ENCODE peak calls at places on chromosomes 11 and 22, in seven cellular contexts. One of them, this sample, is unnamed.

GRCh38 chr22:48811885-48812284 is 1015.8 kb downstream of the BRD1 start:
- DNase-seq in heart right ventricle: no peak
- DNase-seq in cardiac fibroblast: no peak
- DNase-seq in HCT116: no peak
- DNase-seq in stimulated activated CD4-positive, alpha-beta T cell treated with anti-CD3 and anti-CD28 coated beads, TNF-alpha, amount 100 ng/mL, for 1 hour: no peak
- DNase-seq in NCI-H1092: no peak
- DNase-seq in T1000: no peak
- DNase-seq in this sample: no peak

GRCh38 chr22:45336971-45337431 is 27.3 kb downstream of the FAM118A start:
- DNase-seq in NCI-H1092: peak
- DNase-seq in cardiac fibroblast: peak
- DNase-seq in T1000: no peak
- DNase-seq in HCT116: no peak
- DNase-seq in heart right ventricle: peak
- DNase-seq in stimulated activated CD4-positive, alpha-beta T cell treated with anti-CD3 and anti-CD28 coated beads, TNF-alpha, amount 100 ng/mL, for 1 hour: no peak
- DNase-seq in this sample: no peak

GRCh38 chr11:35907648-35908431 is 36.0 kb upstream of the LDLRAD3 start:
- DNase-seq in heart right ventricle: no peak
- DNase-seq in cardiac fibroblast: peak
- DNase-seq in HCT116: peak
- DNase-seq in T1000: no peak
- DNase-seq in NCI-H1092: no peak
- DNase-seq in stimulated activated CD4-positive, alpha-beta T cell treated with anti-CD3 and anti-CD28 coated beads, TNF-alpha, amount 100 ng/mL, for 1 hour: no peak
- DNase-seq in this sample: no peak

GRCh38 chr22:50266994-50267393 is 3.2 kb downstream of the MAPK11 start:
- DNase-seq in heart right ventricle: no peak
- DNase-seq in HCT116: no peak
- DNase-seq in cardiac fibroblast: no peak
- DNase-seq in stimulated activated CD4-positive, alpha-beta T cell treated with anti-CD3 and anti-CD28 coated beads, TNF-alpha, amount 100 ng/mL, for 1 hour: no peak
- DNase-seq in T1000: no peak
- DNase-seq in NCI-H1092: no peak
- DNase-seq in this sample: no peak

GRCh38 chr11:113274708-113275582 is 39.4 kb upstream of the TTC12 start:
- DNase-seq in T1000: no peak
- DNase-seq in cardiac fibroblast: no peak
- DNase-seq in NCI-H1092: no peak
- DNase-seq in stimulated activated CD4-positive, alpha-beta T cell treated with anti-CD3 and anti-CD28 coated beads, TNF-alpha, amount 100 ng/mL, for 1 hour: no peak
- DNase-seq in HCT116: no peak
- DNase-seq in heart right ventricle: no peak
- DNase-seq in this sample: no peak

GRCh38 chr11:79440451-79441158 is at the start of gene TENM4:
- DNase-seq in T1000: peak
- DNase-seq in NCI-H1092: peak
- DNase-seq in stimulated activated CD4-positive, alpha-beta T cell treated with anti-CD3 and anti-CD28 coated beads, TNF-alpha, amount 100 ng/mL, for 1 hour: no peak
- DNase-seq in HCT116: no peak
- DNase-seq in cardiac fibroblast: peak
- DNase-seq in heart right ventricle: peak
- DNase-seq in this sample: no peak

GRCh38 chr11:78419327-78419726 is 1.7 kb upstream of the GAB2 start:
- DNase-seq in HCT116: no peak
- DNase-seq in stimulated activated CD4-positive, alpha-beta T cell treated with anti-CD3 and anti-CD28 coated beads, TNF-alpha, amount 100 ng/mL, for 1 hour: no peak
- DNase-seq in NCI-H1092: no peak
- DNase-seq in heart right ventricle: peak
- DNase-seq in cardiac fibroblast: peak
- DNase-seq in T1000: peak
- DNase-seq in this sample: no peak

GRCh38 chr11:10327254-10327653 is 22.4 kb downstream of the ADM start:
- DNase-seq in heart right ventricle: no peak
- DNase-seq in stimulated activated CD4-positive, alpha-beta T cell treated with anti-CD3 and anti-CD28 coated beads, TNF-alpha, amount 100 ng/mL, for 1 hour: no peak
- DNase-seq in cardiac fibroblast: peak
- DNase-seq in HCT116: no peak
- DNase-seq in NCI-H1092: no peak
- DNase-seq in T1000: no peak
- DNase-seq in this sample: peak

GRCh38 chr11:19958218-19958617 is 202.1 kb downstream of the DBX1 start:
- DNase-seq in HCT116: no peak
- DNase-seq in NCI-H1092: no peak
- DNase-seq in cardiac fibroblast: no peak
- DNase-seq in heart right ventricle: no peak
- DNase-seq in T1000: no peak
- DNase-seq in stimulated activated CD4-positive, alpha-beta T cell treated with anti-CD3 and anti-CD28 coated beads, TNF-alpha, amount 100 ng/mL, for 1 hour: no peak
- DNase-seq in this sample: no peak

GRCh38 chr11:62017878-62018642 is 50.6 kb upstream of the FTH1 start:
- DNase-seq in stimulated activated CD4-positive, alpha-beta T cell treated with anti-CD3 and anti-CD28 coated beads, TNF-alpha, amount 100 ng/mL, for 1 hour: no peak
- DNase-seq in HCT116: no peak
- DNase-seq in cardiac fibroblast: no peak
- DNase-seq in NCI-H1092: no peak
- DNase-seq in heart right ventricle: no peak
- DNase-seq in T1000: no peak
- DNase-seq in this sample: no peak

GRCh38 chr11:13101836-13102574 is 92.9 kb downstream of the RASSF10 start:
- DNase-seq in T1000: no peak
- DNase-seq in NCI-H1092: no peak
- DNase-seq in cardiac fibroblast: no peak
- DNase-seq in stimulated activated CD4-positive, alpha-beta T cell treated with anti-CD3 and anti-CD28 coated beads, TNF-alpha, amount 100 ng/mL, for 1 hour: no peak
- DNase-seq in heart right ventricle: no peak
- DNase-seq in HCT116: no peak
- DNase-seq in this sample: no peak

GRCh38 chr22:21051836-21052400 is 6.2 kb downstream of the LRRC74B start:
- DNase-seq in heart right ventricle: no peak
- DNase-seq in T1000: no peak
- DNase-seq in stimulated activated CD4-positive, alpha-beta T cell treated with anti-CD3 and anti-CD28 coated beads, TNF-alpha, amount 100 ng/mL, for 1 hour: no peak
- DNase-seq in cardiac fibroblast: no peak
- DNase-seq in NCI-H1092: no peak
- DNase-seq in HCT116: no peak
- DNase-seq in this sample: no peak

This sample was measured in erythroblast.